ENCODE peak calls at places on chromosomes 4 and X, in seven cellular contexts. X is suprapubic skin; O is HCT116; T is GM23338; Z is CD8-positive, alpha-beta T cell; Y is brain microvascular endothelial cell; J is psoas muscle. R is an unnamed sample.

GRCh38 chr4:87865960-87866598 is 33.3 kb downstream of the MEPE start:
- DNase-seq in J (no peak), X (no peak), Z (no peak), T (peak), O (no peak), Y (peak), R (no peak)

GRCh38 chrX:3345281-3346081 is 971 bp downstream of the MXRA5 start:
- DNase-seq in O (no peak), J (peak), Z (no peak), X (no peak), T (peak), Y (no peak), R (no peak)

GRCh38 chr4:48129307-48130014 is 4.6 kb downstream of the TXK start:
- DNase-seq in X (no peak), J (no peak), Y (no peak), O (no peak), Z (no peak), T (peak), R (no peak)

GRCh38 chr4:128810331-128810870 is 901 bp downstream of the JADE1 start:
- DNase-seq in X (peak), O (peak), Y (no peak), J (peak), T (no peak), Z (peak), R (no peak)

GRCh38 chr4:139833131-139833930 is 167.7 kb downstream of the MGST2 start:
- DNase-seq in Z (no peak), T (peak), X (no peak), Y (no peak), O (no peak), J (no peak), R (no peak)

GRCh38 chr4:17765514-17766286 is 15.7 kb downstream of the FAM184B start:
- DNase-seq in X (no peak), Y (no peak), Z (no peak), O (no peak), J (no peak), T (no peak), R (no peak)

GRCh38 chr4:2832309-2832980 is 11.2 kb upstream of the ADD1 start:
- DNase-seq in Z (no peak), X (no peak), J (no peak), O (no peak), Y (no peak), T (no peak), R (no peak)

GRCh38 chr4:189498457-189498856 is 442.2 kb upstream of the FRG1 start:
- DNase-seq in X (no peak), J (no peak), Z (no peak), Y (no peak), T (no peak), O (no peak), R (no peak)

GRCh38 chrX:997631-998137 is 214.8 kb downstream of the CRLF2 start:
- DNase-seq in Z (no peak), J (no peak), O (no peak), X (no peak), T (peak), Y (no peak), R (no peak)

GRCh38 chr4:126947536-126947935 is 685.2 kb upstream of the INTU start:
- DNase-seq in Y (no peak), X (no peak), O (no peak), Z (no peak), J (no peak), T (no peak), R (no peak)

GRCh38 chrX:24189490-24189889 is 40.0 kb downstream of the ZFX start:
- DNase-seq in X (no peak), Z (no peak), T (no peak), Y (no peak), J (no peak), O (no peak), R (no peak)

GRCh38 chr4:98939892-98940298 is 11.0 kb upstream of the EIF4E start:
- DNase-seq in Z (no peak), Y (peak), J (no peak), T (peak), O (peak), X (no peak), R (no peak)

GRCh38 chrX:153052534-153052933 is 3.7 kb upstream of the PNMA3 start:
- DNase-seq in Z (no peak), T (no peak), Y (no peak), X (no peak), J (no peak), O (no peak), R (no peak)

GRCh38 chrX:69216446-69216845 is 51.2 kb upstream of the PJA1 start:
- DNase-seq in X (no peak), Y (no peak), Z (no peak), T (no peak), J (no peak), O (no peak), R (no peak)

GRCh38 chr4:77481856-77482255 is 123.8 kb upstream of the CXCL13 start:
- DNase-seq in Z (no peak), X (no peak), O (no peak), Y (no peak), T (no peak), J (no peak), R (no peak)

GRCh38 chrX:129540725-129541184 is 696 bp downstream of the OCRL start:
- DNase-seq in O (no peak), Y (no peak), Z (no peak), T (peak), X (peak), J (peak), R (peak)

GRCh38 chrX:110178179-110178865 is 139.6 kb downstream of the AMMECR1 start:
- DNase-seq in Y (no peak), Z (no peak), J (no peak), X (no peak), O (no peak), T (no peak), R (no peak)

GRCh38 chr4:152605641-152606304 is 69.9 kb upstream of the FBXW7 start:
- DNase-seq in Z (no peak), J (no peak), Y (peak), T (no peak), X (no peak), O (no peak), R (no peak)

GRCh38 chrX:24526616-24527015 is 61.5 kb downstream of the PDK3 start:
- DNase-seq in Z (no peak), O (no peak), X (no peak), T (peak), Y (no peak), J (no peak), R (no peak)

GRCh38 chr4:168710353-168710946 is 213.6 kb downstream of the PALLD start:
- DNase-seq in X (no peak), J (no peak), Z (no peak), Y (peak), O (peak), T (peak), R (no peak)

GRCh38 chr4:144461906-144462305 is 184.1 kb upstream of the HHIP start:
- DNase-seq in Z (no peak), Y (no peak), T (peak), O (no peak), X (no peak), J (no peak), R (no peak)

GRCh38 chr4:6761540-6762243 is 20.8 kb upstream of the KIAA0232 start:
- DNase-seq in Y (no peak), J (no peak), Z (no peak), X (no peak), O (no peak), T (no peak), R (no peak)

GRCh38 chr4:185219551-185220344 is 10.3 kb downstream of the SNX25 start:
- DNase-seq in X (no peak), Z (no peak), T (no peak), Y (peak), O (no peak), J (no peak), R (no peak)

GRCh38 chr4:185221491-185221890 is 12.1 kb downstream of the SNX25 start:
- DNase-seq in O (no peak), J (no peak), X (no peak), Y (no peak), Z (no peak), T (no peak), R (no peak)

GRCh38 chr4:185224597-185224996 is 15.2 kb downstream of the SNX25 start:
- DNase-seq in Z (no peak), T (no peak), Y (no peak), O (no peak), X (no peak), J (no peak), R (no peak)

GRCh38 chr4:185221912-185222311 is 12.5 kb downstream of the SNX25 start:
- DNase-seq in J (no peak), Y (no peak), T (no peak), X (no peak), O (no peak), Z (no peak), R (no peak)

GRCh38 chr4:185222598-185222997 is 13.2 kb downstream of the SNX25 start:
- DNase-seq in X (no peak), Z (no peak), Y (no peak), T (no peak), O (no peak), J (no peak), R (no peak)
- H3K27ac ChIP-seq in X (no peak), Z (no peak), Y (no peak), T (no peak), O (no peak), J (no peak), R (no peak)

DNA sequence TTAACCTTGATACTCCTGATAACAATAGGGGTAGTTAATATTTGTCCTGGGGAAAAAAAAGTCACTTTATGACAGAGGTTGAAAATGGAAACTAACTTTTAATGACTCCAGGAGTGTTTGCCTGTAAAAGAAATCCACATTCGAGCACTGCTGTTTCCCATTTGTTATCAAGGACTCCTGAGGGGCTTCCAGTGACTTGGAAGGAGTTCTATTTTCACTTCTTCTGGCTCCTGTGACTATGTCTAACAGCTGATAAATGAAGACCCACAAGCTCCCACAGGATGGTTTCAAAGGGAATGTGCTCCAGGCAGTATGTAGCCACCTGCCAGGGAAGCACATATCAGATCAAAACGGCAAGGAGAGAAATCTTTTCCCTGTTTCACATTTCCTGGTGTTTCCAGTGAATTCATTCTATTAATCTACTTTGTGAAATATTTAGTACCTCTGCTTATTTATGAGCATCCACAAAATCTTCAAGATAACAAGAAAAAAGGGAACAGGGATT is 159.8 kb upstream of the FAM241A start:
- DNase-seq in Z (no peak), X (no peak), T (no peak), O (no peak), J (no peak), Y (no peak), R (no peak)
- H3K27ac ChIP-seq in Z (no peak), X (no peak), T (no peak), O (no peak), J (no peak), Y (no peak), R (no peak)

GRCh38 chrX:11382935-11383334 is 89.7 kb downstream of the AMELX start:
- DNase-seq in T (no peak), O (no peak), J (no peak), Z (no peak), X (no peak), Y (no peak), R (no peak)
- H3K27ac ChIP-seq in T (no peak), O (no peak), J (no peak), Z (no peak), X (peak), Y (no peak), R (no peak)

GRCh38 chrX:18886005-18886343 is 97.9 kb downstream of the PHKA2 start:
- DNase-seq in O (no peak), T (no peak), X (no peak), Z (no peak), Y (no peak), J (no peak), R (no peak)
- H3K27ac ChIP-seq in O (peak), T (no peak), X (peak), Z (peak), Y (no peak), J (peak), R (peak)

GRCh38 chr4:121674191-121674590 is 22.6 kb downstream of the ANXA5 start:
- DNase-seq in Z (no peak), J (no peak), X (no peak), O (no peak), T (no peak), Y (no peak), R (no peak)

GRCh38 chr4:121665371-121665770 is 31.4 kb downstream of the ANXA5 start:
- DNase-seq in Z (no peak), X (no peak), J (no peak), O (no peak), Y (no peak), T (no peak), R (no peak)

GRCh38 chr4:121666091-121666679 is 30.6 kb downstream of the ANXA5 start:
- DNase-seq in J (peak), Y (no peak), X (peak), Z (no peak), T (no peak), O (no peak), R (no peak)

GRCh38 chr4:121668368-121669162 is 28.2 kb downstream of the ANXA5 start:
- DNase-seq in O (no peak), Y (peak), X (no peak), T (no peak), Z (no peak), J (no peak), R (no peak)

GRCh38 chr4:121669163-121669550 is 27.6 kb downstream of the ANXA5 start:
- DNase-seq in J (no peak), Y (peak), T (no peak), O (no peak), Z (no peak), X (no peak), R (no peak)
- H3K27ac ChIP-seq in J (no peak), Y (peak), T (no peak), O (no peak), Z (no peak), X (peak), R (no peak)

GRCh38 chrX:84123585-84123984 is 64.4 kb downstream of the RPS6KA6 start:
- DNase-seq in J (no peak), Y (no peak), O (no peak), X (no peak), T (no peak), Z (no peak), R (no peak)

GRCh38 chrX:84118315-84118714 is 69.7 kb downstream of the RPS6KA6 start:
- DNase-seq in Y (no peak), Z (no peak), T (peak), X (no peak), J (no peak), O (no peak), R (no peak)

DNA sequence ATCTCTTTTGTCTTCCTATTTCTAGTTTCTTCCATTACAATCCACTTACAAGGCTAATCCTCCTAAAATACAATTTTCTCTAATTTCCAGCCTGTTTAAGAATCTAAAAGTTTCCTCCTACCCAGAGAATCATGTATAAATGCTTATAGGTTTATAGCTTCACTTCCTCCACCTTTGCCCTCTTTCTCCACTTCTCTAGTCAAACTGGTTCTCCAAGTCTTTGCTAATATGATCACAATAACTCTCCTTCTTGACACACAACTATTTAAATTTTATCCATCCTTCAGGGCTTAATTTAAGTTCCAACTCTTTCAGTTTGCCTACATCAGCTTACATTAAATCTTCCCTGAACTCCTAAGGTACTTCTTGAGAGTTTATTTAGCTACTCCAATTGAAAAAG is 69.2 kb downstream of the RPS6KA6 start:
- DNase-seq in Z (no peak), X (no peak), O (no peak), T (peak), J (no peak), Y (no peak), R (no peak)
- H3K27ac ChIP-seq in Z (no peak), X (no peak), O (no peak), T (no peak), J (no peak), Y (no peak), R (no peak)

GRCh38 chr4:931194-931959 is 739 bp downstream of the GAK start:
- DNase-seq in X (no peak), Y (peak), J (no peak), Z (no peak), O (no peak), T (no peak), R (no peak)
- H3K27ac ChIP-seq in X (peak), Y (peak), J (peak), Z (peak), O (peak), T (no peak), R (peak)